ENCODE peak calls at places on chromosomes 5 and 9, in five cellular contexts. P, E, W, Z and B are unnamed samples.

GRCh38 chr9:13424872-13425271 is 145.4 kb upstream of the MPDZ start:
- DNase-seq in P (no peak), Z (no peak), W (no peak), E (no peak), B (no peak)

GRCh38 chr9:29793970-29794369 is 2220.7 kb upstream of the C9orf72 start:
- DNase-seq in P (no peak), E (no peak), Z (no peak), W (no peak), B (no peak)

GRCh38 chr5:178350361-178351220 is 118.0 kb upstream of the PHYKPL start:
- DNase-seq in W (no peak), E (peak), P (no peak), Z (peak), B (no peak)

GRCh38 chr9:118577121-118577520 is 792.1 kb downstream of the BRINP1 start:
- DNase-seq in P (peak), Z (no peak), E (peak), W (no peak), B (no peak)

GRCh38 chr5:131328536-131329186 is 64.8 kb downstream of the CDC42SE2 start:
- DNase-seq in E (peak), P (peak), Z (no peak), W (peak), B (no peak)

GRCh38 chr9:4228606-4229005 is 71.3 kb downstream of the GLIS3 start:
- DNase-seq in W (no peak), Z (no peak), P (peak), E (peak), B (no peak)

GRCh38 chr5:143108498-143109128 is 294.9 kb downstream of the NR3C1 start:
- DNase-seq in E (no peak), W (peak), P (no peak), Z (no peak), B (no peak)

GRCh38 chr9:36748322-36748899 is 175.7 kb downstream of the MELK start:
- DNase-seq in E (peak), P (peak), Z (no peak), W (no peak), B (peak)

GRCh38 chr5:123538670-123539459 is 26.9 kb downstream of the CSNK1G3 start:
- DNase-seq in W (no peak), P (peak), E (peak), Z (no peak), B (no peak)

GRCh38 chr5:95791751-95792150 is 30.8 kb downstream of the GLRX start:
- DNase-seq in E (no peak), Z (no peak), P (no peak), W (no peak), B (no peak)

GRCh38 chr9:38053697-38054461 is 15.1 kb downstream of the SHB start:
- DNase-seq in W (no peak), Z (no peak), E (no peak), P (no peak), B (no peak)

GRCh38 chr9:128548876-128549275 is 3.5 kb upstream of the SPTAN1 start:
- DNase-seq in W (no peak), P (no peak), E (no peak), Z (no peak), B (no peak)

GRCh38 chr9:123353984-123354591 is 1.9 kb upstream of the CRB2 start:
- DNase-seq in W (peak), Z (peak), P (peak), E (peak), B (peak)

GRCh38 chr5:80407735-80408474 is at the start of gene ZFYVE16:
- DNase-seq in Z (peak), P (peak), W (peak), E (peak), B (peak)

GRCh38 chr9:8329561-8330283 is 530.1 kb upstream of the DMAC1 start:
- DNase-seq in Z (no peak), W (peak), E (no peak), P (no peak), B (no peak)

GRCh38 chr9:33162721-33163311 is 4.3 kb downstream of the B4GALT1 start:
- DNase-seq in W (peak), E (peak), P (peak), Z (peak), B (no peak)

GRCh38 chr5:159682623-159683022 is 233.7 kb upstream of the ADRA1B start:
- DNase-seq in Z (no peak), P (peak), E (peak), W (no peak), B (no peak)

GRCh38 chr9:130843049-130843908 is 8.2 kb downstream of the ABL1 start:
- DNase-seq in E (no peak), Z (no peak), W (no peak), P (no peak), B (no peak)

GRCh38 chr5:145245354-145245753 is 589.8 kb downstream of the PRELID2 start:
- DNase-seq in P (peak), Z (no peak), E (no peak), W (no peak), B (no peak)

GRCh38 chr9:77981332-77981731 is 50.3 kb downstream of the GNAQ start:
- DNase-seq in Z (no peak), P (peak), W (no peak), E (peak), B (no peak)

GRCh38 chr5:83447533-83447932 is 24.0 kb upstream of the VCAN start:
- DNase-seq in E (no peak), W (no peak), Z (no peak), P (no peak), B (no peak)

GRCh38 chr9:34984049-34984448 is 5.5 kb upstream of the DNAJB5 start:
- DNase-seq in P (peak), Z (no peak), E (peak), W (no peak), B (no peak)

GRCh38 chr9:89483592-89484474 is 14.1 kb downstream of the SEMA4D start:
- DNase-seq in Z (peak), W (no peak), E (no peak), P (no peak), B (no peak)

GRCh38 chr5:180782748-180783147 is 19.9 kb downstream of the MGAT1 start:
- DNase-seq in P (no peak), E (no peak), W (no peak), Z (no peak), B (no peak)

GRCh38 chr9:79952401-79952800 is 380.6 kb downstream of the TLE4 start:
- DNase-seq in E (no peak), P (peak), Z (no peak), W (no peak), B (no peak)

GRCh38 chr9:79953908-79954307 is 382.1 kb downstream of the TLE4 start:
- DNase-seq in Z (no peak), W (no peak), P (no peak), E (no peak), B (no peak)

GRCh38 chr9:79955300-79955699 is 383.5 kb downstream of the TLE4 start:
- DNase-seq in Z (no peak), P (peak), W (no peak), E (no peak), B (no peak)
- TF ChIP-seq CTCF in Z (peak), P (peak), W (peak), E (no peak), B (no peak)

DNA sequence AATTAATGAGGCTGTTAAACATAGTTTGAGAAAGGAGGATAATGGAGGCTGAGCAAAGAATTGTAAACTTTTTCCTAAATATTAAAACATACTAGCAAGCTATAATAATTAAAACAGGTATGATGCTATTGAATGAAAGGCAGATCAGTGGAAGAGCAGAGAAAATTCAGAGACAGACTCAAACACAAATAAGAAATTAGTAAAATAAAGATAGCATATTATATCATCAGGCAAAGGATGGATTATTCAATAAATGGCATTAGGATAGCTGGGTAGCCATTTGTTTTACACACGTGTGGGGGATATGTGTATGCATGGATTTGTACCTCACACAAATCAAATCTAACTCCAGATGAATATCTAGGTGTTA is 50.6 kb downstream of the MRPS27 start:
- DNase-seq in W (no peak), Z (no peak), P (no peak), E (no peak), B (no peak)
- TF ChIP-seq CTCF in W (no peak), Z (no peak), P (no peak), E (peak), B (peak)

GRCh38 chr9:76692448-76693129 is 71.6 kb upstream of the PCA3 start:
- DNase-seq in P (no peak), W (no peak), E (no peak), Z (no peak), B (no peak)
- TF ChIP-seq CTCF in P (no peak), W (no peak), E (no peak), Z (no peak), B (no peak)

GRCh38 chr5:10576121-10576789 is 12.4 kb downstream of the ANKRD33B start:
- DNase-seq in W (no peak), Z (no peak), P (no peak), E (no peak), B (no peak)
- TF ChIP-seq CTCF in W (no peak), Z (no peak), P (no peak), E (peak), B (no peak)

GRCh38 chr5:172447646-172448365 is 6.5 kb downstream of the SH3PXD2B start:
- DNase-seq in Z (no peak), P (no peak), W (no peak), E (no peak), B (no peak)
- TF ChIP-seq CTCF in Z (no peak), P (no peak), W (no peak), E (no peak), B (no peak)